ENCODE peak calls at places on chromosomes 4 and X, in ten cellular contexts. S is suprapubic skin; B is stimulated activated naive CD8-positive, alpha-beta T cell treated with anti-CD3 and anti-CD28 coated beads, Interleukin-15, Interleukin-2, amounts not matched to agents 100 U/mL and 50 U/mL, for 24 hours; J is ascending aorta; E is NCI-H1436; P is SK-N-SH; Z is HT1080; C is NCI-H2029; W is EL; K is posterior vena cava. L is an unnamed sample.

GRCh38 chr4:88382621-88383020 is 4.0 kb downstream of the HERC6 start:
- DNase-seq in P (no peak), K (no peak), S (no peak), W (peak), E (no peak), C (no peak), Z (no peak), J (no peak), B (peak), L (no peak)

GRCh38 chr4:153205757-153206156 is 1.5 kb downstream of the TRIM2 start:
- DNase-seq in W (no peak), E (no peak), S (no peak), P (no peak), C (no peak), Z (peak), K (no peak), J (no peak), B (peak), L (no peak)

GRCh38 chrX:12878536-12878935 is 11.7 kb downstream of the TLR7 start:
- DNase-seq in K (no peak), W (no peak), P (peak), C (no peak), S (no peak), E (no peak), B (no peak), J (no peak), Z (no peak), L (no peak)

GRCh38 chr4:139555073-139555704 is 830 bp downstream of the SETD7 start:
- DNase-seq in P (peak), E (peak), B (peak), W (peak), C (peak), S (peak), J (peak), K (peak), Z (peak), L (peak)

GRCh38 chr4:186698028-186698427 is 25.6 kb downstream of the FAT1 start:
- DNase-seq in C (no peak), P (no peak), K (no peak), E (no peak), J (no peak), B (no peak), W (no peak), Z (no peak), S (no peak), L (no peak)

GRCh38 chr4:14829795-14830194 is 172.5 kb upstream of the CPEB2 start:
- DNase-seq in E (no peak), J (no peak), K (no peak), B (no peak), S (no peak), Z (no peak), W (no peak), C (no peak), P (no peak), L (no peak)

GRCh38 chr4:103079621-103080020 is 3.1 kb upstream of the SLC9B2 start:
- DNase-seq in B (no peak), W (no peak), P (no peak), J (no peak), Z (no peak), K (no peak), E (no peak), S (no peak), C (no peak), L (no peak)

GRCh38 chr4:76756416-76756815 is 141.5 kb downstream of the SOWAHB start:
- DNase-seq in C (no peak), K (no peak), Z (no peak), W (no peak), P (no peak), S (no peak), J (no peak), B (no peak), E (no peak), L (no peak)

GRCh38 chrX:119573840-119574393 is 446 bp upstream of the UBE2A start:
- DNase-seq in Z (no peak), C (no peak), E (no peak), B (no peak), S (no peak), J (no peak), P (peak), W (peak), K (no peak), L (no peak)